ENCODE peak calls at places on chromosomes 12 and 14, in seven cellular contexts. H is GM10248, C is anterior cingulate cortex, R is G401, W is heart left ventricle, Q is HTR-8/SVneo, T is transverse colon. A is an unnamed sample.

GRCh38 chr14:76430475-76430980 is 54.6 kb downstream of the ESRRB start:
- DNase-seq in H (no peak), C (no peak), R (no peak), W (no peak), Q (no peak), T (no peak), A (no peak)

GRCh38 chr12:124273630-124274029 is 21.3 kb upstream of the RFLNA start:
- DNase-seq in H (peak; percentile 61), C (no peak), R (peak; percentile 13), W (no peak), Q (peak; percentile 70), T (no peak), A (peak; percentile 75)

GRCh38 chr12:56878010-56878339 is 56.2 kb downstream of the SDR9C7 start:
- DNase-seq in H (no peak), C (no peak), R (no peak), W (no peak), Q (no peak), T (no peak), A (no peak)

GRCh38 chr14:104743461-104744380 is 9.2 kb upstream of the SIVA1 start:
- DNase-seq in H (no peak), C (no peak), R (no peak), W (peak; percentile 21), Q (no peak), T (no peak), A (no peak)

GRCh38 chr12:51217133-51217967 is 512 bp downstream of the POU6F1 start:
- DNase-seq in H (peak; percentile 81), C (no peak), R (peak; percentile 56), W (peak; percentile 67), Q (peak; percentile 53), T (peak; percentile 72), A (peak; percentile 63)

GRCh38 chr14:33932526-33933292 is 18.2 kb downstream of the EGLN3 start:
- DNase-seq in H (no peak), C (no peak), R (no peak), W (no peak), Q (no peak), T (no peak), A (no peak)

GRCh38 chr14:84228702-84229101 is 1301.2 kb upstream of the FLRT2 start:
- DNase-seq in H (no peak), C (no peak), R (no peak), W (no peak), Q (no peak), T (no peak), A (no peak)

GRCh38 chr12:68040450-68041075 is 51.3 kb downstream of the IFNG-AS1 start:
- DNase-seq in H (peak; percentile 67), C (no peak), R (peak; percentile 74), W (peak; percentile 50), Q (peak; percentile 80), T (peak; percentile 63), A (no peak)

GRCh38 chr14:72962829-72963312 is 36.6 kb downstream of the DCAF4 start:
- DNase-seq in H (no peak), C (no peak), R (peak; percentile 11), W (no peak), Q (peak; percentile 48), T (peak; percentile 12), A (no peak)

GRCh38 chr14:48398675-48399282 is 723.4 kb upstream of the MDGA2 start:
- DNase-seq in H (peak; percentile 9), C (no peak), R (peak; percentile 15), W (no peak), Q (peak; percentile 14), T (no peak), A (no peak)

GRCh38 chr12:91317324-91317723 is 134.7 kb upstream of the DCN start:
- DNase-seq in H (no peak), C (no peak), R (no peak), W (no peak), Q (no peak), T (no peak), A (no peak)